ENCODE peak calls at places on chromosomes 13 and 19, in seven cellular contexts. C is tibial artery; A is naive thymus-derived CD8-positive, alpha-beta T cell; Y is EH; P is T-helper 1 cell; H is lower leg skin; I is GM10248. D is an unnamed sample.

GRCh38 chr13:110610955-110611595 is 4.3 kb upstream of the NAXD start:
- DNase-seq in C (no peak), A (no peak), Y (peak), P (no peak), H (no peak), I (peak), D (no peak)

GRCh38 chr13:50539791-50540530 is 303.5 kb downstream of the DLEU7 start:
- DNase-seq in C (no peak), A (no peak), Y (no peak), P (no peak), H (no peak), I (no peak), D (no peak)

GRCh38 chr13:100124265-100124664 is 35.4 kb downstream of the PCCA start:
- DNase-seq in C (no peak), A (no peak), Y (peak), P (no peak), H (no peak), I (no peak), D (peak)

GRCh38 chr19:4878491-4878968 is 11.1 kb upstream of the PLIN3 start:
- DNase-seq in C (no peak), A (no peak), Y (peak), P (no peak), H (no peak), I (no peak), D (no peak)

GRCh38 chr19:48186015-48186414 is 15.5 kb downstream of the ZSWIM9 start:
- DNase-seq in C (peak), A (no peak), Y (no peak), P (no peak), H (peak), I (no peak), D (no peak)

GRCh38 chr13:62250501-62251175 is 835.0 kb upstream of the PCDH20 start:
- DNase-seq in C (no peak), A (no peak), Y (no peak), P (no peak), H (no peak), I (no peak), D (no peak)

GRCh38 chr19:37519890-37520289 is 13.2 kb downstream of the ZNF793 start:
- DNase-seq in C (no peak), A (no peak), Y (no peak), P (no peak), H (no peak), I (no peak), D (no peak)

GRCh38 chr13:19056984-19057490 is 124.6 kb downstream of the TUBA3C start:
- DNase-seq in C (no peak), A (no peak), Y (no peak), P (no peak), H (peak), I (no peak), D (no peak)

GRCh38 chr19:16373989-16374388 is 49.4 kb downstream of the KLF2 start:
- DNase-seq in C (no peak), A (no peak), Y (no peak), P (no peak), H (no peak), I (no peak), D (no peak)

GRCh38 chr19:52397310-52398090 is at the start of gene ZNF528:
- DNase-seq in C (peak), A (peak), Y (peak), P (peak), H (peak), I (peak), D (peak)

GRCh38 chr13:112898786-112899617 is 70.0 kb upstream of the MCF2L start:
- DNase-seq in C (no peak), A (no peak), Y (no peak), P (no peak), H (no peak), I (no peak), D (peak)

GRCh38 chr13:59416561-59416960 is 747.2 kb downstream of the DIAPH3 start:
- DNase-seq in C (no peak), A (no peak), Y (no peak), P (no peak), H (no peak), I (no peak), D (no peak)

GRCh38 chr13:26061947-26062346 is 10.1 kb upstream of the SHISA2 start:
- DNase-seq in C (no peak), A (no peak), Y (peak), P (no peak), H (no peak), I (no peak), D (peak)

D was measured in osteoblast.